ENCODE peak calls at places on chromosomes 11 and 22, in five cellular contexts. I is stomach, O is sigmoid colon, U is H1, X is HCT116. J is an unnamed sample.

GRCh38 chr11:71542856-71543743 is 5.1 kb upstream of the KRTAP5-9 start:
- DNase-seq in O (no peak), U (no peak), X (no peak), I (no peak), J (no peak)

GRCh38 chr22:21693333-21693998 is 27.7 kb downstream of the PPIL2 start:
- DNase-seq in X (no peak), O (no peak), I (no peak), U (no peak), J (peak; percentile 62)

GRCh38 chr11:45085657-45086501 is 60.6 kb upstream of the PRDM11 start:
- DNase-seq in I (no peak), X (no peak), O (no peak), U (no peak), J (no peak)

GRCh38 chr22:41230399-41230785 is 10.3 kb downstream of the CHADL start:
- DNase-seq in O (no peak), I (no peak), X (no peak), U (no peak), J (no peak)

GRCh38 chr11:120381401-120381800 is 45.2 kb downstream of the ARHGEF12 start:
- DNase-seq in X (no peak), U (no peak), O (no peak), I (no peak), J (no peak)

GRCh38 chr11:128692750-128693578 is 908 bp upstream of the FLI1 start:
- DNase-seq in O (no peak), U (no peak), X (no peak), I (no peak), J (no peak)

GRCh38 chr22:31861226-31861840 is 83.0 kb upstream of the YWHAH start:
- DNase-seq in O (no peak), I (no peak), U (no peak), X (no peak), J (no peak)

GRCh38 chr11:334264-335033 is 13.8 kb upstream of the IFITM3 start:
- DNase-seq in U (no peak), O (peak; percentile 75), I (no peak), X (no peak), J (no peak)

GRCh38 chr11:75475767-75476650 is 43.0 kb upstream of the KLHL35 start:
- DNase-seq in X (no peak), O (no peak), I (peak; percentile 30), U (no peak), J (no peak)

GRCh38 chr11:72700026-72700610 is 25.9 kb upstream of the PDE2A start:
- DNase-seq in U (no peak), I (no peak), X (no peak), O (no peak), J (no peak)

GRCh38 chr11:61026121-61027031 is 54.9 kb downstream of the CD6 start:
- DNase-seq in X (no peak), I (no peak), O (peak; percentile 56), U (no peak), J (peak; percentile 70)

GRCh38 chr22:22884888-22885840 is 2.5 kb upstream of the IGLL5 start:
- DNase-seq in U (no peak), O (no peak), I (no peak), X (no peak), J (peak; percentile 19)

GRCh38 chr11:110431212-110432073 is 1.7 kb downstream of the FDX1 start:
- DNase-seq in O (no peak), I (no peak), X (no peak), U (no peak), J (no peak)

GRCh38 chr11:46237248-46238077 is 40.0 kb upstream of the CREB3L1 start:
- DNase-seq in X (peak; percentile 86), I (peak; percentile 42), O (peak; percentile 84), U (peak; percentile 61), J (peak; percentile 92)

GRCh38 chr11:70012134-70012733 is 65.9 kb upstream of the ANO1 start:
- DNase-seq in U (no peak), I (no peak), X (no peak), O (no peak), J (no peak)

GRCh38 chr11:34250732-34251639 is 106.8 kb downstream of the ABTB2 start:
- DNase-seq in O (no peak), U (no peak), I (peak; percentile 35), X (peak; percentile 75), J (peak; percentile 65)

GRCh38 chr22:33787645-33788456 is 132.4 kb downstream of the LARGE1 start:
- DNase-seq in I (no peak), U (no peak), X (no peak), O (no peak), J (no peak)

GRCh38 chr11:94664336-94664735 is 97.2 kb downstream of the PIWIL4 start:
- DNase-seq in U (no peak), I (no peak), O (no peak), X (peak; percentile 18), J (no peak)

GRCh38 chr11:128576555-128576954 is 10.8 kb downstream of the ETS1 start:
- DNase-seq in O (peak; percentile 45), U (no peak), I (no peak), X (no peak), J (no peak)

GRCh38 chr11:46114961-46115360 is 6.3 kb downstream of the PHF21A start:
- DNase-seq in U (no peak), I (no peak), X (no peak), O (no peak), J (no peak)

GRCh38 chr11:28447226-28447625 is 339.0 kb downstream of the METTL15 start:
- DNase-seq in I (no peak), O (no peak), X (no peak), U (no peak), J (no peak)

GRCh38 chr22:16917144-16918003 is 90.6 kb downstream of the GAB4 start:
- DNase-seq in U (no peak), X (peak; percentile 65), O (no peak), I (peak; percentile 75), J (peak; percentile 44)

GRCh38 chr11:65124480-65125196 is 2.5 kb downstream of the MRPL49 start:
- DNase-seq in O (peak; percentile 59), X (no peak), I (no peak), U (no peak), J (no peak)

GRCh38 chr11:65120831-65121230 is 1.1 kb downstream of the FAU start:
- DNase-seq in O (no peak), I (no peak), U (no peak), X (no peak), J (no peak)

GRCh38 chr11:65119670-65119995 is 2.1 kb upstream of the ZNHIT2 start:
- DNase-seq in O (no peak), I (no peak), U (no peak), X (no peak), J (no peak)

GRCh38 chr11:65121447-65121864 is 478 bp downstream of the FAU start:
- DNase-seq in I (no peak), O (peak; percentile 68), X (no peak), U (no peak), J (no peak)

GRCh38 chr11:65121865-65122696 is at the start of the genes FAU and MRPL49:
- DNase-seq in O (peak; percentile 99), X (peak; percentile 93), U (peak; percentile 94), I (peak; percentile 99), J (peak; percentile 100)
- TF ChIP-seq POLR2A in O (peak; percentile 89), X (peak; percentile 77), U (peak; percentile 97), I (no peak), J (peak; percentile 94)

GRCh38 chr11:64772318-64773018 is 5.9 kb downstream of the SF1 start:
- DNase-seq in X (no peak), U (no peak), O (no peak), I (no peak), J (no peak)
- H3K4me1 ChIP-seq in X (peaks cover 13% of the 10 kb centered on the region), U (peaks cover 5% of the 10 kb centered on the region), O (peaks cover 61% of the 10 kb centered on the region), I (peaks cover 76% of the 10 kb centered on the region), J (peaks cover 47% of the 10 kb centered on the region)

GRCh38 chr11:96119211-96119610 is 195.3 kb upstream of the MTMR2 start:
- DNase-seq in I (no peak), X (no peak), O (no peak), U (no peak), J (no peak)
- TF ChIP-seq POLR2AphosphoS5 in I (no peak), X (no peak), O (no peak), U (no peak), J (no peak)

DNA sequence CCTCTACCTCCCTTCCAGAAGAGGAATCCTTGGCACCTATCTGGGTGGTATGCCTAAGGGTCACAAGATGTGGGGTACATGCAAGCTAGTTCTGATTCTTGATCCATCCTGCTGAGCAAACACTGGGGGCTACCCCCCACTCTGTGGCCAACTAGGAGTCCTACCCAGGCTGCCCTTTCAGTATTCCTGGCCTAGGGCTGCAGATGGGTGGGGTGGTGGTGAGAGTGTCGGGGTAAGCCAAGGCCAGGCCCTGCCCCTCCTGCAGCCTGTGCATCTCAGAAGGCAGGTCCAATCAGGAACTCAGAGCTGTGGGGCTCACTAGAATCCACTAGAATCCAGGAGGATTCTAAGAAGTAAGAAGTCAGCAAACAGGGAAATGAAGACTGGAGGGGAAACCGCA is 10.9 kb downstream of the SSH3 start:
- DNase-seq in O (no peak), I (peak; percentile 16), X (no peak), U (no peak), J (no peak)
- TF ChIP-seq POLR2A in O (no peak), I (no peak), X (no peak), U (no peak), J (no peak)

GRCh38 chr11:118914178-118914918 is 11.4 kb downstream of the BCL9L start:
- DNase-seq in U (no peak), X (no peak), O (no peak), I (no peak), J (peak; percentile 50)
- H3K4me1 ChIP-seq in U (peaks cover 9% of the 10 kb centered on the region), X (peaks cover 99% of the 10 kb centered on the region), O (peaks cover 99% of the 10 kb centered on the region), I (peaks cover 100% of the 10 kb centered on the region), J (peaks cover 98% of the 10 kb centered on the region)